ENCODE peak calls at places on chromosomes 5 and 9, in four cellular contexts. J is left lobe of liver; K is effector memory CD8-positive, alpha-beta T cell; T is stimulated activated naive CD8-positive, alpha-beta T cell treated with anti-CD3 and anti-CD28 coated beads, Interleukin-15, Interleukin-2, amounts not matched to agents 100 U/mL and 50 U/mL, for 24 hours. G is an unnamed sample.

GRCh38 chr5:90632799-90633198 is 74.2 kb downstream of the ADGRV1 start:
- ATAC-seq in K (no peak), T (no peak), J (no peak), G (no peak)

GRCh38 chr9:126745574-126746411 is 59.0 kb upstream of the ZBTB43 start:
- ATAC-seq in T (peak; percentile 52), J (no peak), K (no peak), G (no peak)

GRCh38 chr5:173395257-173395932 is 67.2 kb upstream of the STC2 start:
- ATAC-seq in J (no peak), K (no peak), T (no peak), G (no peak)

GRCh38 chr9:136399176-136400037 is 563 bp downstream of the SNAPC4 start:
- ATAC-seq in T (peak; percentile 20), J (peak; percentile 41), K (peak; percentile 31), G (peak; percentile 23)

GRCh38 chr5:75049581-75050274 is 2.6 kb downstream of the GCNT4 start:
- ATAC-seq in K (peak; percentile 35), T (no peak), J (peak; percentile 53), G (peak; percentile 78)

GRCh38 chr5:137933491-137933911 is 44.2 kb downstream of the PKD2L2 start:
- ATAC-seq in J (no peak), T (no peak), K (no peak), G (no peak)

GRCh38 chr5:112548246-112548982 is 129.3 kb upstream of the EPB41L4A start:
- ATAC-seq in T (peak; percentile 49), J (no peak), K (no peak), G (no peak)

GRCh38 chr9:82436480-82436879 is 447.9 kb downstream of the SPATA31D1 start:
- ATAC-seq in K (no peak), J (no peak), T (no peak), G (peak; percentile 92)

GRCh38 chr5:41695920-41696582 is 174.2 kb downstream of the OXCT1 start:
- ATAC-seq in K (no peak), T (peak; percentile 32), J (no peak), G (peak; percentile 11)

GRCh38 chr9:114270120-114270975 is 52.5 kb upstream of the ORM1 start:
- ATAC-seq in J (no peak), K (no peak), T (no peak), G (no peak)

GRCh38 chr5:131367219-131367860 is 103.5 kb downstream of the CDC42SE2 start:
- ATAC-seq in T (peak; percentile 63), J (no peak), K (no peak), G (no peak)

GRCh38 chr9:20315672-20316071 is 306.6 kb downstream of the MLLT3 start:
- ATAC-seq in T (peak; percentile 73), J (no peak), K (no peak), G (peak; percentile 62)

GRCh38 chr5:9775339-9775738 is 145.2 kb upstream of the TAS2R1 start:
- ATAC-seq in K (no peak), J (no peak), T (no peak), G (no peak)

GRCh38 chr5:131363811-131364506 is 100.1 kb downstream of the CDC42SE2 start:
- ATAC-seq in J (no peak), T (no peak), K (peak; percentile 16), G (no peak)

GRCh38 chr5:124040799-124041198 is 528.8 kb downstream of the CSNK1G3 start:
- ATAC-seq in K (no peak), T (no peak), J (peak; percentile 69), G (no peak)

GRCh38 chr5:147690595-147690994 is 91.9 kb downstream of the JAKMIP2 start:
- ATAC-seq in J (peak; percentile 81), K (no peak), T (no peak), G (peak; percentile 52)

GRCh38 chr9:131407717-131408195 is 13.9 kb downstream of the PRRC2B start:
- ATAC-seq in J (peak; percentile 45), K (peak; percentile 85), T (peak; percentile 37), G (peak; percentile 64)

GRCh38 chr5:177233206-177233605 is 70.3 kb downstream of the RAB24 start:
- ATAC-seq in K (no peak), J (no peak), T (no peak), G (no peak)

GRCh38 chr9:99565203-99565602 is 256.5 kb upstream of the NR4A3 start:
- ATAC-seq in K (no peak), T (no peak), J (no peak), G (no peak)

GRCh38 chr5:9156282-9156681 is 389.6 kb downstream of the SEMA5A start:
- ATAC-seq in T (no peak), J (peak; percentile 63), K (no peak), G (peak; percentile 31)

GRCh38 chr5:173872887-173873286 is 15.3 kb upstream of the CPEB4 start:
- ATAC-seq in T (no peak), K (no peak), J (peak; percentile 34), G (peak; percentile 28)

GRCh38 chr5:165139730-165140129 is 1634.3 kb downstream of the MAT2B start:
- ATAC-seq in K (no peak), T (no peak), J (no peak), G (no peak)

GRCh38 chr9:120412425-120412951 is 167.5 kb downstream of the CDK5RAP2 start:
- ATAC-seq in T (no peak), J (peak; percentile 33), K (no peak), G (no peak)

GRCh38 chr9:92870289-92870688 is 7.5 kb downstream of the ZNF484 start:
- ATAC-seq in K (no peak), T (no peak), J (no peak), G (no peak)

GRCh38 chr5:89878140-89878570 is 531.4 kb downstream of the CETN3 start:
- ATAC-seq in J (no peak), K (no peak), T (no peak), G (peak; percentile 50)

GRCh38 chr5:84218546-84218945 is 166.1 kb downstream of the EDIL3 start:
- ATAC-seq in T (no peak), J (no peak), K (no peak), G (no peak)

GRCh38 chr9:134205636-134206316 is 41.4 kb upstream of the RNU6ATAC start:
- ATAC-seq in K (no peak), J (no peak), T (no peak), G (no peak)

GRCh38 chr5:95093211-95093610 is 191.7 kb downstream of the MCTP1 start:
- ATAC-seq in J (no peak), T (no peak), K (no peak), G (no peak)

GRCh38 chr5:14614490-14614889 is 32.9 kb downstream of the OTULINL start:
- ATAC-seq in J (no peak), T (no peak), K (no peak), G (no peak)

GRCh38 chr9:101593345-101593744 is 1.4 kb downstream of the PPP3R2 start:
- ATAC-seq in J (no peak), T (no peak), K (no peak), G (no peak)

GRCh38 chr5:142794527-142794926 is 24.4 kb downstream of the ARHGAP26 start:
- ATAC-seq in T (no peak), K (no peak), J (peak; percentile 57), G (no peak)

GRCh38 chr9:16496908-16497307 is 373.6 kb downstream of the BNC2 start:
- ATAC-seq in K (no peak), T (no peak), J (no peak), G (no peak)

GRCh38 chr9:37350486-37351190 is 71.9 kb upstream of the GRHPR start:
- ATAC-seq in T (peak; percentile 55), K (no peak), J (no peak), G (peak; percentile 81)

GRCh38 chr9:131042666-131043065 is 33.7 kb downstream of the LAMC3 start:
- ATAC-seq in T (no peak), K (peak; percentile 19), J (no peak), G (no peak)